ENCODE peak calls at places on chromosome 3, in seven cellular contexts. W, F, C, S, M, Q and U are unnamed samples.

GRCh38 chr3:14879161-14879888 is 60.6 kb downstream of the FGD5 start:
- DNase-seq in C (peak; percentile 18), Q (no peak), W (peak; percentile 12), M (no peak), F (no peak), S (no peak), U (no peak)

GRCh38 chr3:191499307-191500125 is 38.6 kb downstream of the PYDC2 start:
- DNase-seq in M (no peak), C (no peak), S (peak; percentile 3), Q (peak; percentile 6), F (no peak), W (no peak), U (no peak)

GRCh38 chr3:11591401-11592266 is 52.1 kb downstream of the VGLL4 start:
- DNase-seq in S (peak; percentile 86), C (no peak), W (no peak), Q (peak; percentile 65), F (no peak), M (no peak), U (no peak)

GRCh38 chr3:98977520-98977919 is 76.0 kb upstream of the DCBLD2 start:
- DNase-seq in M (no peak), Q (no peak), C (no peak), S (peak; percentile 89), W (no peak), F (no peak), U (no peak)

GRCh38 chr3:58369038-58369437 is 36.3 kb downstream of the PXK start:
- DNase-seq in Q (no peak), S (no peak), W (no peak), M (no peak), C (no peak), F (no peak), U (no peak)

GRCh38 chr3:141112686-141113255 is 61.6 kb downstream of the SPSB4 start:
- DNase-seq in F (no peak), C (no peak), Q (no peak), S (no peak), M (no peak), W (no peak), U (no peak)

GRCh38 chr3:26099692-26100091 is 309.8 kb downstream of the OXSM start:
- DNase-seq in W (no peak), Q (peak; percentile 33), C (no peak), S (no peak), F (no peak), M (no peak), U (no peak)

GRCh38 chr3:172134352-172134751 is 95.0 kb downstream of the FNDC3B start:
- DNase-seq in Q (no peak), W (no peak), S (no peak), C (no peak), F (no peak), M (no peak), U (peak; percentile 14)

GRCh38 chr3:13718000-13718399 is 161.9 kb downstream of the WNT7A start:
- DNase-seq in F (no peak), M (no peak), W (no peak), C (no peak), Q (peak; percentile 0), S (no peak), U (no peak)